ENCODE peak calls at places on chromosome 5, in four cellular contexts. O is SIG-M5, D is T-helper 17 cell, E is globus pallidus. V is an unnamed sample.

GRCh38 chr5:16935271-16936149 is 578 bp downstream of the MYO10 start:
- DNase-seq in O (no peak), D (no peak), E (peak), V (no peak)

GRCh38 chr5:161189452-161189851 is 337.4 kb upstream of the ATP10B start:
- DNase-seq in O (no peak), D (no peak), E (no peak), V (no peak)

GRCh38 chr5:38583500-38583899 is 27.1 kb upstream of the LIFR start:
- DNase-seq in D (no peak), O (no peak), E (no peak), V (no peak)

GRCh38 chr5:170273968-170274710 is 23.4 kb downstream of the LCP2 start:
- DNase-seq in D (no peak), E (peak), O (no peak), V (peak)

GRCh38 chr5:9951861-9952260 is 297.8 kb downstream of the ATPSCKMT start:
- DNase-seq in O (no peak), D (no peak), E (no peak), V (no peak)

GRCh38 chr5:113204525-113205161 is 228.0 kb downstream of the DCP2 start:
- DNase-seq in D (no peak), E (peak), O (no peak), V (no peak)

GRCh38 chr5:56471707-56472106 is 238.6 kb upstream of the ANKRD55 start:
- DNase-seq in D (no peak), O (no peak), E (no peak), V (no peak)

GRCh38 chr5:135593141-135593540 is 14.3 kb upstream of the CXCL14 start:
- DNase-seq in E (no peak), O (no peak), D (no peak), V (no peak)

GRCh38 chr5:1731091-1731639 is 68.5 kb downstream of the MRPL36 start:
- DNase-seq in E (no peak), D (no peak), O (no peak), V (no peak)

GRCh38 chr5:53926026-53926425 is 365.6 kb downstream of the NDUFS4 start:
- DNase-seq in E (no peak), O (no peak), D (no peak), V (no peak)

GRCh38 chr5:139393497-139394122 is 1.3 kb downstream of the PROB1 start:
- DNase-seq in E (no peak), O (no peak), D (no peak), V (no peak)

GRCh38 chr5:57735754-57736153 is 253.1 kb upstream of the ACTBL2 start:
- DNase-seq in O (no peak), E (no peak), D (no peak), V (no peak)

GRCh38 chr5:37834542-37835399 is 5.1 kb downstream of the GDNF start:
- DNase-seq in O (no peak), D (no peak), E (peak), V (no peak)

GRCh38 chr5:91049800-91050199 is 333.3 kb downstream of the ARRDC3 start:
- DNase-seq in O (no peak), D (no peak), E (no peak), V (no peak)

GRCh38 chr5:140197023-140197422 is 22.0 kb downstream of the CYSTM1 start:
- DNase-seq in O (no peak), D (no peak), E (no peak), V (no peak)

GRCh38 chr5:180382926-180383325 is 29.8 kb upstream of the GFPT2 start:
- DNase-seq in E (no peak), D (no peak), O (no peak), V (no peak)

V was measured in effector CD8-positive, alpha-beta T cell.